ENCODE peak calls at places on chromosomes 1 and 21, in ten cellular contexts. R is iPS DF 6.9; M is neural progenitor cell; O is CD4-positive, alpha-beta memory T cell; I is body of pancreas; S is mesenchymal stem cell; V is cardiac muscle cell; N is IMR-90; J is PC-3; D is GM06990. G is an unnamed sample.

GRCh38 chr1:41902125-41902524 is 16.6 kb downstream of the HIVEP3 start:
- DNase-seq in N (peak), O (no peak), R (no peak), D (no peak), I (no peak), S (peak), V (peak), M (no peak), J (peak), G (no peak)

GRCh38 chr1:165854101-165854845 is 26.9 kb downstream of the UCK2 start:
- DNase-seq in D (no peak), M (peak), R (no peak), O (no peak), S (peak), J (no peak), V (peak), N (peak), I (no peak), G (no peak)

GRCh38 chr21:20250337-20250736 is 747.9 kb upstream of the NCAM2 start:
- DNase-seq in R (no peak), J (no peak), S (no peak), V (no peak), D (no peak), M (no peak), O (no peak), I (no peak), N (no peak), G (no peak)

GRCh38 chr1:25743164-25744139 is 56.5 kb upstream of the SELENON start:
- DNase-seq in M (no peak), S (peak), D (no peak), I (peak), N (peak), R (no peak), O (no peak), V (peak), J (no peak), G (peak)

GRCh38 chr1:15102646-15103045 is 50.9 kb upstream of the TMEM51 start:
- DNase-seq in D (no peak), O (no peak), V (no peak), R (no peak), S (no peak), J (no peak), N (no peak), M (no peak), I (no peak), G (peak)

GRCh38 chr21:43758132-43758619 is 17.9 kb downstream of the CSTB start:
- DNase-seq in S (peak), M (no peak), I (no peak), R (no peak), D (no peak), J (no peak), O (no peak), N (peak), V (peak), G (peak)

GRCh38 chr1:65896721-65897120 is 104.0 kb downstream of the PDE4B start:
- DNase-seq in M (no peak), V (no peak), O (no peak), N (peak), J (no peak), I (no peak), S (no peak), D (no peak), R (no peak), G (no peak)

GRCh38 chr1:160108888-160109662 is 6.5 kb upstream of the ATP1A2 start:
- DNase-seq in S (peak), O (no peak), I (peak), R (no peak), M (peak), D (no peak), J (peak), N (peak), V (peak), G (no peak)

GRCh38 chr21:38899277-38899947 is 93.7 kb downstream of the ETS2 start:
- DNase-seq in M (no peak), I (no peak), S (no peak), O (no peak), R (no peak), V (no peak), J (no peak), D (no peak), N (no peak), G (no peak)

GRCh38 chr1:29703596-29703995 is 467.3 kb downstream of the PTPRU start:
- DNase-seq in S (peak), V (peak), N (peak), R (no peak), D (no peak), I (peak), O (no peak), J (peak), M (peak), G (no peak)

GRCh38 chr1:189149547-189150375 is 1327.9 kb downstream of the BRINP3 start:
- DNase-seq in R (peak), S (no peak), J (no peak), D (no peak), M (peak), O (no peak), V (no peak), N (no peak), I (peak), G (no peak)

GRCh38 chr21:29297483-29298347 is 1.0 kb upstream of the BACH1 start:
- DNase-seq in N (no peak), R (no peak), O (no peak), I (no peak), M (no peak), D (no peak), V (no peak), S (no peak), J (no peak), G (no peak)

GRCh38 chr1:176752505-176752904 is 289.5 kb downstream of the PAPPA2 start:
- DNase-seq in I (no peak), V (no peak), N (no peak), M (no peak), J (peak), D (no peak), R (no peak), S (no peak), O (no peak), G (no peak)

GRCh38 chr1:219215477-219215876 is 41.8 kb downstream of the LYPLAL1 start:
- DNase-seq in J (no peak), D (no peak), V (no peak), O (no peak), N (no peak), M (no peak), I (no peak), S (no peak), R (no peak), G (no peak)

GRCh38 chr1:106798991-106799390 is 257.5 kb upstream of the PRMT6 start:
- DNase-seq in J (peak), S (no peak), D (no peak), N (peak), M (no peak), R (no peak), O (no peak), V (no peak), I (no peak), G (no peak)

GRCh38 chr1:74549351-74549750 is 36.9 kb upstream of the LRRC53 start:
- DNase-seq in D (no peak), M (no peak), I (no peak), O (no peak), N (no peak), V (no peak), J (no peak), R (no peak), S (no peak), G (no peak)

GRCh38 chr1:3312894-3313578 is 141.4 kb upstream of the ARHGEF16 start:
- DNase-seq in D (no peak), J (peak), O (no peak), I (peak), N (peak), V (peak), M (peak), S (peak), R (no peak), G (no peak)

GRCh38 chr1:180190091-180190490 is 35.4 kb downstream of the QSOX1 start:
- DNase-seq in R (no peak), J (no peak), I (no peak), D (no peak), N (no peak), O (no peak), V (no peak), S (no peak), M (no peak), G (no peak)

GRCh38 chr1:156150107-156151000 is 3.0 kb upstream of the SEMA4A start:
- DNase-seq in S (peak), N (no peak), R (no peak), O (peak), J (no peak), V (no peak), I (no peak), D (no peak), M (no peak), G (no peak)
- H3K4me3 ChIP-seq in S (no peak), N (no peak), R (no peak), O (no peak), J (no peak), V (no peak), I (no peak), D (peak), M (peak), G (no peak)

DNA sequence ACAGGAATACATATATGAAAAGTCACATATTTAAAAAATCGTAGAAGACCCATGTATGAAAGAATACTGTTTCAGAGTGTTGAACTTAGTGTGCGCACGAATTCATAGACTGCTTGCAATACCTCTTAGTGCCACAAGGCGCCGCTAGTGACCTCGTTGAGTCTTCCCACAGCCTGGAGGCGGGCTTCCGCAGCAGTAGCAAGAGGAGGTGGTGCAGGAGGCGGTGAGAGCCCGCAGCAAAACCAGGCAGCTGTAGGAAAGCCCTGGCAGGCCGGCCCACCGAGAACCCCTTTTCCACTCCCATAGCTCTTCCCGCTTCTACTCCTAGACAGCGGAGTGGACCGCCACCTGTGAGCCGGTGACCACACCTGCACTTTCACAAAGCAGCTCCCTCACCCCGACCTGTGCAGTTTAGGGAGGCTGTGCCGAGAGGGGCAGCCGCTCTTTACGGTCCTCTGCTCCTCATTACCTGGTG is 23.5 kb downstream of the MTARC1 start:
- DNase-seq in S (peak), I (peak), O (peak), N (peak), J (peak), D (peak), V (peak), R (no peak), M (peak), G (peak)
- H3K4me3 ChIP-seq in S (no peak), I (no peak), O (no peak), N (no peak), J (no peak), D (peak), V (no peak), R (no peak), M (peak), G (no peak)

GRCh38 chr1:156434976-156435550 is 65.5 kb downstream of the MEF2D start:
- DNase-seq in M (peak), D (no peak), I (no peak), O (no peak), R (no peak), S (no peak), V (no peak), N (no peak), J (no peak), G (no peak)
- H3K4me3 ChIP-seq in M (no peak), D (no peak), I (no peak), O (no peak), R (no peak), S (peak), V (no peak), N (no peak), J (no peak), G (peak)

DNA sequence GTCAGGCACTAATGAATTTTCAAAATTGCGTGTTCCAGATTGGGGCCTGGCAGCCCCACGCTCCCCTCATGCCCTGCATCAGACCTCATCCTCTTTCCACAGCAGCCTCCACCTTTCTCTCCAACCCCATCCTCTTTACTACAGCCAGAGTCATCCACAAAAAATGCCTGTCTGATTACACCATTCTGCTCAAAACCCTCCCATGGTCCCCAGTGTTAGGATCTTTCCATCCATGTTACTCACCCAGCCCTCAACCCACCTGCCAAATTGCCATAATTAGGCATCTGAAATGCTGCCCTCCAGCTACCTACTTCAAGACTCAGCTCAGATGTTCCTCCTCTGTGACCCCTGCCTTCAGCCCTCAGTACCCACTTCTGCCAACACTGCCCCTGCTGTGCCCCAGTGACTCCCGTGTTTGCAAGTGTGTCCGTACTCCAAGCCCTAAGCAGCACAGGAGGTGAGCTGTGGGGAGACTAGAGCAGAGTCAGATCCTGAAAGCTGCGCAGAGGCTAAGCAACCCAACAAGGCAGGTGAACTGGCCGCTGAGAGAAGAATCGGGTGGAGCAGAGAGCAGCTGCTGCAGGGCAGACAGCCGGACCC is 715 bp upstream of the ARTN start:
- DNase-seq in I (no peak), J (peak), V (peak), O (no peak), S (peak), D (no peak), N (peak), R (no peak), M (no peak), G (no peak)
- H3K4me3 ChIP-seq in I (no peak), J (peak), V (peak), O (no peak), S (peak), D (no peak), N (peak), R (peak), M (peak), G (no peak)

GRCh38 chr1:1781526-1781903 is 3.2 kb upstream of the NADK start:
- DNase-seq in D (no peak), N (no peak), M (no peak), J (no peak), S (no peak), V (no peak), I (no peak), R (no peak), O (no peak), G (no peak)

GRCh38 chr1:1784933-1785332 is 6.7 kb upstream of the NADK start:
- DNase-seq in N (no peak), S (no peak), D (no peak), I (no peak), M (no peak), O (no peak), J (no peak), V (no peak), R (no peak), G (peak)

GRCh38 chr1:1780598-1781525 is 2.6 kb upstream of the NADK start:
- DNase-seq in R (no peak), M (no peak), V (no peak), D (no peak), S (no peak), I (no peak), O (no peak), N (no peak), J (no peak), G (peak)

GRCh38 chr1:1783320-1783719 is 5.0 kb upstream of the NADK start:
- DNase-seq in I (no peak), R (no peak), O (no peak), M (no peak), N (no peak), S (no peak), V (no peak), D (no peak), J (no peak), G (no peak)

DNA sequence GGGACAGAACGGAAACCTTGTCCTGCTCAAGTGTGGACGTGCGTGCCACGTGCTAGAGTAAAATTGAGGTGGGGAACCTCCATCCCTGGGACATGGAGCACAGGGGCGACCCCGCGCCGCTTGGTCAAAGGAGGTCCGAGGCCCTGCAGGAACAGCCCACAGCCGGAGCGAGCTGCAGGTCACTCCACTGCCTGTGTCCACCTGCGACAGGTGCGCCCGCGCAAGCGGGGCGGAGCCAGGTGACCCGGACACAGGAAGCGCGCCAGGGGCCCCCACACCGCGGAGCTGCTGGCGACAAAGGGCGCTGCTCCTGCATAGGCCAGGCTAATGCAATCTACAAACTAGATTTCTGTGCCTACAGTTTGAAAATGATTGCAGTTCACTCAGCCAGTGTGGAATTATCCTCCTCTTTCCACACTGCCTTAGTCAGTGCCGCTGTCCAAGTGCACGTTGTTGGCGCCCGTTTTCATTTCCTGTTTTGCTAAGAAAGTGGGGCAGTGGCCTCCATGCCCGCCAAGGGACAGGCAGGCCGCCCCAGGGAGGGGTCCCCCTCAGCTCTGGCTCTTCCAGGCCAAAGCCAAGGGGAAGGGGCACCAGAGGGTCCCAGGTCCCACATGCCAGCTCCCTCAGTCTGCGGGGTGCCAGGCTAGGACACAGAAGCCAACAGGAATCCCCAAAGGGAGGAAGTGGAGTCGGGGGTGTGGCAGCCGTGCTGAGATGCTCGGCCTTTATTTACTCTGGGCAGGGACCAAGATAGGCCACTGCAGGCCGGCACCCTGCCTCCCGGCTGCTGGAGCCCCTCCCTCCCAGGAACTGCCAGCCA is 4.3 kb upstream of the NADK start:
- DNase-seq in D (no peak), M (peak), O (peak), S (peak), J (peak), V (peak), N (peak), R (no peak), I (peak), G (peak)
- H3K4me3 ChIP-seq in D (no peak), M (peak), O (no peak), S (no peak), J (peak), V (peak), N (no peak), R (peak), I (no peak), G (peak)

GRCh38 chr21:46320331-46320801 is 3.3 kb downstream of the C21orf58 start:
- DNase-seq in R (no peak), M (no peak), S (no peak), I (no peak), J (no peak), V (peak), O (no peak), N (no peak), D (no peak), G (no peak)
- H3K4me3 ChIP-seq in R (no peak), M (peak), S (no peak), I (no peak), J (peak), V (no peak), O (no peak), N (no peak), D (no peak), G (no peak)

DNA sequence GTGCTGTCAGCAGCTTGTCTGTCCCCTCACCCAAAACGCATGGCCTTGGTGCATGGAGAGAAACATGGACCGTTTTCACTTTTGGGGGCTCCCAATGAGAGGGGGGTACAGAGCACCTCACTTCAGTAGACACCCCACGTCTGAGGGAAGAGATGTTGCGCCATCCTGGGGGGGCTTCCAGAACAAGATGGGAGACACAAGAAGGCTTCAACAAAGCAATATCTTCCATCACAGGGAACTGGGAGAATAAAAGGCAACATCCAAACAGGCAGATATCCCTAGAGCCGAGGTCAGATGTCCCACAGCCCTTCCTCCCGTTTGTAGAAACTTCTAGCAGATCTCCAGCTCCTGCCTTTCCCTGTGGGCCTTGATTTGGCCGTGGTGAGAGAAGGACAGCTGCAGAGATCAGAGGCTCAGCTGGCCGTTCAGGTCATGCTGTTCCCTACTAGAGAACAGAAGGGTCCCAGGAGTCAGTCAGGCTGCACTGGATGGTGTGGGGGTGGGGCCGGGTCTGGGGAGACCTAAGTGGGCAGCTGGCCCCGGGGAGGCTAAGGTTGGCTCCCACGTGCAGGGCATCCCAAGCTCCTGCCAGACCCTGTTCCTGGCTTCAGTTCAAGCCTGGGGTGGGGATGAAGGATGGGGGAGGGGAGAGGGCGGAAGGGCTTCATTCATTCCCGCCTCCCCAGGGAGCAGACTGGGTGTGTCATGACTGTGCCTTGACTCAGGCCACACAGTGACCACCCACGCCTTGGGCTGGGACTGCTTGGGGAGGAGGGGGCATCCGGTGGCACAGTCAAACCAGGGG is 4.4 kb downstream of the PLOD1 start:
- DNase-seq in J (peak), M (no peak), R (no peak), V (peak), N (no peak), O (no peak), I (peak), S (no peak), D (no peak), G (no peak)
- H3K4me3 ChIP-seq in J (peak), M (no peak), R (no peak), V (no peak), N (no peak), O (no peak), I (no peak), S (no peak), D (no peak), G (no peak)

GRCh38 chr1:6261615-6261995 is 707 bp upstream of the GPR153 start:
- DNase-seq in N (no peak), R (no peak), I (no peak), D (no peak), S (no peak), M (peak), V (no peak), O (no peak), J (no peak), G (no peak)
- H3K4me3 ChIP-seq in N (no peak), R (peak), I (no peak), D (peak), S (no peak), M (peak), V (peak), O (no peak), J (peak), G (peak)

G was measured in spleen.